ENCODE peak calls at places on chromosomes 11 and 22, in five cellular contexts. Y is aorta; E is small intestine; I is CD8-positive, alpha-beta T cell; C is right atrium auricular region. N is an unnamed sample.

GRCh38 chr11:2870955-2871720 is 14.4 kb downstream of the CDKN1C start:
- DNase-seq in E (no peak), I (no peak), Y (no peak), C (no peak), N (no peak)

GRCh38 chr11:72228844-72229231 is 4.3 kb downstream of the INPPL1 start:
- DNase-seq in C (no peak), E (no peak), Y (peak; percentile 41), I (no peak), N (peak; percentile 11)

GRCh38 chr11:94831529-94831928 is 63.4 kb downstream of the AMOTL1 start:
- DNase-seq in C (no peak), Y (no peak), I (no peak), E (no peak), N (no peak)

GRCh38 chr11:97140885-97141494 is 751.2 kb downstream of the JRKL start:
- DNase-seq in Y (no peak), E (no peak), I (no peak), C (no peak), N (no peak)

GRCh38 chr22:19704355-19705015 is 9.8 kb upstream of the SEPTIN5 start:
- DNase-seq in Y (no peak), C (no peak), E (peak; percentile 16), I (no peak), N (peak; percentile 15)

GRCh38 chr11:128516886-128517285 is 70.5 kb downstream of the ETS1 start:
- DNase-seq in I (no peak), Y (no peak), E (no peak), C (no peak), N (no peak)

GRCh38 chr11:59865031-59865430 is 1.3 kb downstream of the TCN1 start:
- DNase-seq in C (no peak), Y (no peak), E (no peak), I (no peak), N (no peak)

GRCh38 chr22:23591203-23591791 is 11.2 kb upstream of the IGLL1 start:
- DNase-seq in C (no peak), E (peak; percentile 31), Y (peak; percentile 62), I (peak; percentile 62), N (no peak)

GRCh38 chr11:88523362-88524028 is 186.0 kb upstream of the CTSC start:
- DNase-seq in Y (no peak), I (no peak), E (no peak), C (no peak), N (no peak)

GRCh38 chr11:62536301-62536957 is 10.2 kb downstream of the AHNAK start:
- DNase-seq in I (no peak), C (no peak), Y (no peak), E (no peak), N (no peak)

GRCh38 chr11:62535802-62536201 is 10.8 kb downstream of the AHNAK start:
- DNase-seq in E (peak; percentile 31), C (no peak), I (no peak), Y (no peak), N (no peak)

GRCh38 chr11:62540804-62541671 is 5.6 kb downstream of the AHNAK start:
- DNase-seq in C (no peak), E (no peak), Y (peak; percentile 74), I (no peak), N (no peak)

GRCh38 chr11:62539238-62539925 is 7.2 kb downstream of the AHNAK start:
- DNase-seq in C (no peak), E (peak; percentile 84), I (peak; percentile 56), Y (peak; percentile 90), N (no peak)

DNA sequence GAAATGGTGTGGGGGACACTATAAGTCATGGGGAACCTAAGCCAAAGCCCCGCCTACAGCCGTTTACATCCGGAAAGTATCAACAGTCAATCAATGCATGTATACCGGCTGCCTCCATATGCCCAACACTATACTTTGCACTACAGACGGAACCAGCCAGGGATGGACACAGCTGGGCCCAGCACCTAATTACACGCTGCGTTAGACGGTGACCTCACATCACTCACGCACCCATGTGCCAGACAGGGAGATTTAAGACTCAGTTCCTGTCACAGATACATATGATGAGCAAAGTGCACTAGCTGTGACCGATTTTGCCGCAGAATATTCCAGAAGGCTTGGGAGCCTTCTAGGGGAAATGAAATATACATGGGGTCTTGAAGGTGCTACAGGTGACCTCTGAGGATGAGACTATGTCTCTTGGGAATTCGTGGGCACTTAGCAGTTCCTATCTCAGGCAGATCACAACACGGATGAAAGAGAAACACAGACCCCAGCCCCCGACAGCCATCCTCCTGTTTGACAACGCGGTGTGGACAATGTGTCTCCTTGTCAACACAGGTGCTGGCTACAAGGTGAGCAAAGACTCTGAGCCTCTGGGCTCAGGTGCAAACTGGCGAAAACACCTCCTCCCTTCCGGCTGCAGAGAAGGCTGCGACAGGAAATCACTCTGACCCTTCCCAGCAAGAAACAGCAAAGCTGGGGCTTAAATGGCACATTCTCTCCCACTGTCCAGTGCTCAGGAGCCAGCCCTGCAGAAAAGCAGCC is 8.0 kb downstream of the AHNAK start:
- DNase-seq in E (peak; percentile 35), C (no peak), Y (no peak), I (no peak), N (no peak)
- H3K4me1 ChIP-seq in E (peaks cover 30% of the 10 kb centered on the region), C (peaks cover 2% of the 10 kb centered on the region), Y (no peaks in the 10 kb centered on the region), I (peaks cover 55% of the 10 kb centered on the region), N (peaks cover 34% of the 10 kb centered on the region)

GRCh38 chr22:46074771-46075551 is 75.4 kb upstream of the PPARA start:
- DNase-seq in Y (peak; percentile 53), C (no peak), E (peak; percentile 73), I (no peak), N (peak; percentile 52)

GRCh38 chr22:46075764-46076531 is 74.4 kb upstream of the PPARA start:
- DNase-seq in C (no peak), Y (peak; percentile 39), I (no peak), E (peak; percentile 32), N (no peak)

GRCh38 chr22:46078241-46079092 is 71.9 kb upstream of the PPARA start:
- DNase-seq in I (no peak), E (no peak), C (peak; percentile 83), Y (peak; percentile 78), N (peak; percentile 88)

GRCh38 chr22:46077669-46078099 is 72.6 kb upstream of the PPARA start:
- DNase-seq in C (no peak), E (no peak), Y (peak; percentile 52), I (no peak), N (no peak)

DNA sequence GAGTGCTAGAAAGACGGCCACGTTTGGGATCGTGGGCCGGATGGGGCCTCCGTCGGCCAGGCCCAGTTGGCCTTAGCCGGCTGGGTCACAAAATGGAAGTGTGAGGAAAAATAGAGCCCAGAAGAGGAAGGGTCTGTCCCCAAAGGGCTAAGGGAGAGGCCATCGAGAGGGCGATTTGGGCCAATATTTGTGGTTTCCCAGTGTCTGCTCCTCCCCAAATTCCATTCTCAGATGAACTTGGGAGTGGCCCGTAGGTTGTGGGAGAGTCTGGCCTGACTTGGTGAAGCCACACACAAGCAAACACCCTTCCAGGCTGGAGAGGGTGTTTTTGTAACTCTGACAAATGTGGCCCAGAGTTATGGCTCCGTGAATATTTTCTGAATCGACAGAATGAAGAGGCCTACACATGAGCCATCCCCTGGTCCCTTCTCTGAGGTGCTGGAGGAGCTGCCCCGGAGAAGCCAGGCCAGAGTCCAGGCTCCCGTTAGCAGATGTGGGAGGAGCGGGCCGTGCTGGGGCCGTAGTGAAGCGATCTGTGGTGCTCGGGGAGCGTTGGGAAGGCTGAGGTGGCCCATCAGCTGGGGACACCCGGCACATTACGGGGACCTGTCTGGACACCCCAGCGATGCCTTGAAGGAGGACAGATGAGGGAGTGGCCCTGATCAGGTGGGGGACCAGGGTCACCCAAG is 73.5 kb upstream of the PPARA start:
- DNase-seq in Y (peak; percentile 60), E (peak; percentile 76), I (no peak), C (peak; percentile 66), N (peak; percentile 66)
- H3K4me3 ChIP-seq in Y (no peak overlapping the region), E (peak overlapping the region; percentile 4), I (no peak overlapping the region), C (peak overlapping the region; percentile 86), N (peak overlapping the region; percentile 98)

GRCh38 chr11:16787035-16787744 is 48.7 kb downstream of the C11orf58 start:
- DNase-seq in C (no peak), I (no peak), E (no peak), Y (no peak), N (no peak)

GRCh38 chr11:16788141-16789060 is 50.0 kb downstream of the C11orf58 start:
- DNase-seq in I (peak; percentile 35), E (peak; percentile 60), C (no peak), Y (peak; percentile 80), N (peak; percentile 68)

GRCh38 chr11:16790484-16791240 is 52.2 kb downstream of the C11orf58 start:
- DNase-seq in E (no peak), C (no peak), I (no peak), Y (no peak), N (no peak)

GRCh38 chr11:16789560-16790483 is 51.4 kb downstream of the C11orf58 start:
- DNase-seq in C (no peak), E (no peak), I (no peak), Y (no peak), N (no peak)

DNA sequence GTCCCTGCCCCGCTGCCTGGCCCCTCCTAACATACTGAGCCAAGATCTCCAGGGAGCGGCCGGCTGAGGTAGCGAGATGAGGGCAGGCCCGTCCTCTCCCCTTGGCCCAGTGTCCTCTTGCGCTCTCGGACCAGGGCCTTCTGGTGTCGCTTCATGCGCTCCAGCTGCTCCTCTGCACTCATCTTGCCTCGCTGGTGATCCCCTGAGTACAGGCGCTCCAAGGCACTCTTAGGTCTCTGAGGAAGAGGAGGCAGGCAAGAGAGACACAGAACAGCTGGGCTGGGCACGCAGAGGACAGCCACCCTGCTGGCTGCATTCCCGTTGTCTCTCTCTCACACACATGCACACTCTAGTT is 50.6 kb downstream of the C11orf58 start:
- DNase-seq in E (no peak), C (no peak), I (no peak), Y (no peak), N (no peak)
- H3K4me1 ChIP-seq in E (peaks cover 3% of the 10 kb centered on the region), C (no peaks in the 10 kb centered on the region), I (no peaks in the 10 kb centered on the region), Y (peaks cover 5% of the 10 kb centered on the region), N (peaks cover 7% of the 10 kb centered on the region)

GRCh38 chr22:39316440-39317083 is 2.9 kb downstream of the RPL3 start:
- DNase-seq in C (peak; percentile 87), I (peak; percentile 83), E (peak; percentile 82), Y (peak; percentile 89), N (peak; percentile 71)

GRCh38 chr22:39314251-39314971 is 5.0 kb downstream of the RPL3 start:
- DNase-seq in I (no peak), Y (no peak), E (no peak), C (no peak), N (no peak)

GRCh38 chr22:39317084-39317755 is 2.2 kb downstream of the RPL3 start:
- DNase-seq in Y (no peak), I (peak; percentile 32), C (no peak), E (no peak), N (no peak)

GRCh38 chr22:39313258-39314001 is 6.0 kb downstream of the RPL3 start:
- DNase-seq in E (no peak), I (no peak), Y (no peak), C (no peak), N (no peak)

GRCh38 chr22:39315389-39315788 is 4.0 kb downstream of the RPL3 start:
- DNase-seq in Y (no peak), C (no peak), E (no peak), I (no peak), N (no peak)
- H3K4me3 ChIP-seq in Y (no peak overlapping the region), C (no peak overlapping the region), E (no peak overlapping the region), I (no peak overlapping the region), N (peak overlapping the region; percentile 83)

N was measured in breast epithelium.